ENCODE peak calls at places on chromosome 4, in four cellular contexts. K is PC-3, X is GM23248, V is neural progenitor cell. H is an unnamed sample. For H3K9me3, the result is how much of the 10 kb centered on the place peaks cover.

GRCh38 chr4:24056258-24056657 is 166.4 kb upstream of the PPARGC1A start:
- DNase-seq in K (no peak), X (no peak), V (no peak), H (no peak)

GRCh38 chr4:54093609-54094240 is 6.2 kb upstream of the GSX2 start:
- DNase-seq in K (no peak), X (no peak), V (peak), H (no peak)

GRCh38 chr4:75547647-75548387 is 8.0 kb upstream of the ODAPH start:
- DNase-seq in K (no peak), X (peak), V (no peak), H (no peak)

GRCh38 chr4:61555789-61556188 is 355.7 kb downstream of the ADGRL3 start:
- DNase-seq in K (peak), X (no peak), V (no peak), H (no peak)

GRCh38 chr4:184273166-184274147 is 55.8 kb upstream of the ENPP6 start:
- DNase-seq in K (no peak), X (no peak), V (no peak), H (no peak)

GRCh38 chr4:185559913-185560281 is 24.6 kb upstream of the PDLIM3 start:
- DNase-seq in K (peak), X (peak), V (no peak), H (peak)

GRCh38 chr4:41613362-41613761 is 75.4 kb downstream of the LIMCH1 start:
- DNase-seq in K (no peak), X (peak), V (peak), H (no peak)

GRCh38 chr4:41693629-41694028 is 54.9 kb downstream of the PHOX2B start:
- DNase-seq in K (peak), X (peak), V (peak), H (peak)

GRCh38 chr4:164761233-164761632 is 7.3 kb downstream of the SMIM31 start:
- DNase-seq in K (no peak), X (no peak), V (no peak), H (no peak)

GRCh38 chr4:37054670-37055069 is 189.9 kb upstream of the NWD2 start:
- DNase-seq in K (no peak), X (no peak), V (peak), H (no peak)

GRCh38 chr4:124686279-124686678 is 26.3 kb downstream of the ANKRD50 start:
- DNase-seq in K (no peak), X (no peak), V (peak), H (no peak)

GRCh38 chr4:93475730-93476129 is 352.8 kb upstream of the ATOH1 start:
- DNase-seq in K (peak), X (no peak), V (no peak), H (no peak)

GRCh38 chr4:118396881-118397666 is 44.3 kb upstream of the PRSS12 start:
- DNase-seq in K (no peak), X (no peak), V (no peak), H (no peak)

GRCh38 chr4:53647547-53647946 is 56.3 kb upstream of the LNX1 start:
- DNase-seq in K (no peak), X (no peak), V (no peak), H (no peak)

GRCh38 chr4:73620115-73620792 is at the start of gene RASSF6:
- DNase-seq in K (peak), X (no peak), V (peak), H (no peak)

GRCh38 chr4:153166971-153167501 is 37.2 kb upstream of the TRIM2 start:
- DNase-seq in K (no peak), X (peak), V (no peak), H (peak)

GRCh38 chr4:23504094-23504493 is 385.8 kb downstream of the PPARGC1A start:
- DNase-seq in K (no peak), X (no peak), V (peak), H (no peak)

GRCh38 chr4:89212666-89213381 is 94.8 kb downstream of the GPRIN3 start:
- DNase-seq in K (no peak), X (peak), V (no peak), H (peak)

GRCh38 chr4:118774989-118775388 is 60.9 kb downstream of the SEC24D start:
- DNase-seq in K (peak), X (peak), V (no peak), H (no peak)

GRCh38 chr4:33080262-33080661 is 2360.1 kb downstream of the PCDH7 start:
- DNase-seq in K (no peak), X (peak), V (peak), H (no peak)

GRCh38 chr4:33255094-33255493 is 2534.9 kb downstream of the PCDH7 start:
- DNase-seq in K (no peak), X (no peak), V (peak), H (no peak)

GRCh38 chr4:116016201-116016600 is 902.8 kb upstream of the NDST4 start:
- DNase-seq in K (peak), X (peak), V (no peak), H (peak)

GRCh38 chr4:116015549-116015948 is 902.1 kb upstream of the NDST4 start:
- DNase-seq in K (no peak), X (no peak), V (no peak), H (no peak)

GRCh38 chr4:116018831-116019230 is 905.4 kb upstream of the NDST4 start:
- DNase-seq in K (peak), X (no peak), V (no peak), H (no peak)

GRCh38 chr4:116020141-116020722 is 906.8 kb upstream of the NDST4 start:
- DNase-seq in K (no peak), X (no peak), V (peak), H (no peak)

GRCh38 chr4:116015062-116015461 is 901.6 kb upstream of the NDST4 start:
- DNase-seq in K (no peak), X (no peak), V (no peak), H (no peak)
- H3K9me3 ChIP-seq in K (under half), X (under half), V (under half), H (under half)

GRCh38 chr4:763191-763810 is 57.7 kb downstream of the PCGF3 start:
- DNase-seq in K (no peak), X (no peak), V (no peak), H (no peak)
- H3K9me3 ChIP-seq in K (under half), X (under half), V (under half), H (under half)

GRCh38 chr4:4776335-4776734 is 83.1 kb upstream of the MSX1 start:
- DNase-seq in K (no peak), X (no peak), V (no peak), H (no peak)
- H3K9me3 ChIP-seq in K (under half), X (under half), V (under half), H (under half)

GRCh38 chr4:306551-306961 is 1.3 kb upstream of the ZNF732 start:
- DNase-seq in K (no peak), X (no peak), V (no peak), H (no peak)
- H3K9me3 ChIP-seq in K (under half), X (under half), V (under half), H (under half)

GRCh38 chr4:492412-492811 is 6.5 kb downstream of the ZNF721 start:
- DNase-seq in K (no peak), X (no peak), V (no peak), H (no peak)
- H3K9me3 ChIP-seq in K (under half), X (under half), V (under half), H (under half)

DNA sequence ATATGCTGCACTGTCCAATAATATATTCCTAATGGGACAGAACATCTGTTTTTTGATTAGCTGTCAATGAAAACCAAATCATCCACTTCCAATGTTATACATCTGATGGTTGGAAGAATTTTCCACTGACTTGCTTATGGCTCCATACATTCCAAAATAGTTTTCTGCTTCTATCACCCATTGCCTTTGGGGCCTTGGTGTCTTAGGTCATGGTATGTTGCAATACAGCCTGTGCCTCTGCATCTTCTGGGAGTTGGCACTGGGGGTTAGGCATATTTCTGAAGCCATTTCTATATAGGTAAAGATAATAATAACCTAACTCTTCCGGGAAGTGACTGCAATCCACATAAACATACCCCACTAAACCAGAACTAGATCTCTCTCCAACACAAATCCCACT is 53.2 kb upstream of the NR3C2 start:
- DNase-seq in K (no peak), X (no peak), V (no peak), H (no peak)
- H3K9me3 ChIP-seq in K (under half), X (under half), V (under half), H (under half)

H was measured in adipocyte.